ENCODE peak calls at places on chromosomes 12 and 14, in nine cellular contexts. D, T, Z, Q, R, X, A, F and L are unnamed samples.

GRCh38 chr14:103099081-103099732 is 4.7 kb downstream of the EXOC3L4 start:
- DNase-seq in D (no peak), T (no peak), Z (no peak), Q (no peak), R (no peak), X (no peak), A (peak), F (no peak), L (no peak)

GRCh38 chr12:82963961-82964360 is 277.3 kb downstream of the TMTC2 start:
- DNase-seq in D (no peak), T (no peak), Z (no peak), Q (no peak), R (no peak), X (peak), A (no peak), F (no peak), L (no peak)

GRCh38 chr14:89108608-89109007 is 284.2 kb downstream of the TTC8 start:
- DNase-seq in D (no peak), T (no peak), Z (no peak), Q (no peak), R (no peak), X (no peak), A (no peak), F (no peak), L (no peak)

GRCh38 chr14:94536836-94537235 is 24.4 kb upstream of the SERPINA4 start:
- DNase-seq in D (no peak), T (peak), Z (no peak), Q (no peak), R (no peak), X (no peak), A (no peak), F (no peak), L (no peak)

GRCh38 chr14:69553221-69553620 is 21.4 kb downstream of the CCDC177 start:
- DNase-seq in D (no peak), T (no peak), Z (no peak), Q (no peak), R (no peak), X (peak), A (no peak), F (no peak), L (no peak)

GRCh38 chr12:54478270-54478669 is 4.9 kb upstream of the GTSF1 start:
- DNase-seq in D (no peak), T (no peak), Z (no peak), Q (no peak), R (no peak), X (no peak), A (no peak), F (no peak), L (no peak)

GRCh38 chr12:4809013-4809448 is 88.8 kb downstream of the GALNT8 start:
- DNase-seq in D (no peak), T (no peak), Z (peak), Q (no peak), R (no peak), X (no peak), A (no peak), F (no peak), L (no peak)

GRCh38 chr14:76232782-76233181 is 81.1 kb downstream of the GPATCH2L start:
- DNase-seq in D (no peak), T (no peak), Z (no peak), Q (no peak), R (no peak), X (no peak), A (no peak), F (no peak), L (no peak)

GRCh38 chr12:63826002-63826585 is 18.4 kb upstream of the SRGAP1 start:
- DNase-seq in D (no peak), T (peak), Z (no peak), Q (no peak), R (no peak), X (peak), A (no peak), F (no peak), L (no peak)

GRCh38 chr12:10749700-10750384 is 26.7 kb upstream of the YBX3 start:
- DNase-seq in D (peak), T (peak), Z (peak), Q (peak), R (peak), X (peak), A (peak), F (peak), L (peak)

GRCh38 chr12:45076417-45077031 is 25.6 kb upstream of the DBX2 start:
- DNase-seq in D (no peak), T (no peak), Z (no peak), Q (no peak), R (no peak), X (no peak), A (no peak), F (no peak), L (no peak)

GRCh38 chr14:74653386-74654138 is 41.5 kb upstream of the LTBP2 start:
- DNase-seq in D (no peak), T (no peak), Z (no peak), Q (no peak), R (no peak), X (no peak), A (no peak), F (no peak), L (no peak)

GRCh38 chr12:85874064-85874463 is at the start of gene NTS:
- DNase-seq in D (no peak), T (peak), Z (no peak), Q (no peak), R (no peak), X (no peak), A (no peak), F (no peak), L (no peak)

GRCh38 chr12:56634242-56634836 is 4.2 kb upstream of the BAZ2A start:
- DNase-seq in D (no peak), T (peak), Z (peak), Q (no peak), R (no peak), X (no peak), A (no peak), F (no peak), L (no peak)

GRCh38 chr12:2998789-2999264 is 39.6 kb downstream of the TEAD4 start:
- DNase-seq in D (no peak), T (no peak), Z (peak), Q (no peak), R (no peak), X (peak), A (peak), F (no peak), L (no peak)

GRCh38 chr14:96039633-96040311 is 610 bp downstream of the C14orf132 start:
- DNase-seq in D (no peak), T (no peak), Z (no peak), Q (no peak), R (no peak), X (no peak), A (peak), F (peak), L (no peak)

GRCh38 chr12:94749890-94750289 is 99.5 kb upstream of the TMCC3 start:
- DNase-seq in D (no peak), T (no peak), Z (no peak), Q (no peak), R (no peak), X (no peak), A (no peak), F (no peak), L (no peak)

GRCh38 chr12:109820921-109821381 is 12.2 kb downstream of the TRPV4 start:
- DNase-seq in D (no peak), T (peak), Z (no peak), Q (no peak), R (no peak), X (no peak), A (no peak), F (no peak), L (no peak)

GRCh38 chr12:26721800-26722199 is 111.2 kb downstream of the ITPR2 start:
- DNase-seq in D (no peak), T (peak), Z (no peak), Q (no peak), R (no peak), X (no peak), A (no peak), F (no peak), L (no peak)

GRCh38 chr12:53524476-53524875 is 17.2 kb upstream of the NPFF start:
- DNase-seq in D (no peak), T (no peak), Z (no peak), Q (no peak), R (no peak), X (no peak), A (no peak), F (no peak), L (no peak)

GRCh38 chr12:111841236-111841749 is 735 bp upstream of the MAPKAPK5 start:
- DNase-seq in D (no peak), T (no peak), Z (no peak), Q (peak), R (no peak), X (no peak), A (no peak), F (no peak), L (no peak)

GRCh38 chr12:11943919-11944318 is 126.8 kb upstream of the BCL2L14 start:
- DNase-seq in D (no peak), T (no peak), Z (no peak), Q (no peak), R (no peak), X (no peak), A (no peak), F (no peak), L (no peak)

GRCh38 chr14:37890095-37890494 is 294.7 kb downstream of the TTC6 start:
- DNase-seq in D (no peak), T (no peak), Z (no peak), Q (no peak), R (no peak), X (no peak), A (no peak), F (no peak), L (no peak)

GRCh38 chr14:61147369-61147897 is 133.7 kb downstream of the TMEM30B start:
- DNase-seq in D (no peak), T (no peak), Z (no peak), Q (no peak), R (no peak), X (peak), A (no peak), F (no peak), L (no peak)

GRCh38 chr14:102708494-102708893 is 68.8 kb upstream of the TRAF3 start:
- DNase-seq in D (no peak), T (no peak), Z (no peak), Q (no peak), R (no peak), X (no peak), A (no peak), F (no peak), L (no peak)

GRCh38 chr12:110373025-110373876 is 30.3 kb downstream of the ANAPC7 start:
- DNase-seq in D (no peak), T (no peak), Z (peak), Q (no peak), R (no peak), X (no peak), A (peak), F (no peak), L (no peak)

GRCh38 chr14:37593496-37594237 is 1.4 kb downstream of the FOXA1 start:
- DNase-seq in D (no peak), T (peak), Z (no peak), Q (no peak), R (no peak), X (no peak), A (no peak), F (no peak), L (no peak)

GRCh38 chr14:62645649-62646048 is 399.6 kb downstream of the KCNH5 start:
- DNase-seq in D (no peak), T (no peak), Z (no peak), Q (no peak), R (no peak), X (peak), A (no peak), F (no peak), L (no peak)